ENCODE peak calls at places on chromosomes 16 and 17, in ten cellular contexts. W is neural progenitor cell, P is transverse colon, R is tibial artery, Q is colonic mucosa, U is cardiac muscle cell, A is thoracic aorta, N is sigmoid colon, C is heart right ventricle, D is astrocyte. K is an unnamed sample.

GRCh38 chr16:16151315-16151714 is 72.0 kb downstream of the ABCC6 start:
- DNase-seq in R (no peak), D (peak; percentile 19), U (no peak), P (no peak), W (no peak), C (no peak), A (no peak), N (no peak), Q (no peak), K (no peak)

GRCh38 chr17:45127583-45128300 is 4.6 kb downstream of the PLCD3 start:
- DNase-seq in A (no peak), C (peak; percentile 63), N (peak; percentile 87), R (peak; percentile 67), Q (peak; percentile 93), D (peak; percentile 48), P (peak; percentile 90), W (peak; percentile 51), U (peak; percentile 70), K (peak; percentile 69)

GRCh38 chr16:88769617-88770458 is 15.2 kb downstream of the PIEZO1 start:
- DNase-seq in W (peak; percentile 92), R (no peak), C (no peak), Q (peak; percentile 76), A (no peak), N (no peak), P (peak; percentile 61), D (no peak), U (peak; percentile 84), K (peak; percentile 98)

GRCh38 chr17:2386400-2387085 is 14.3 kb downstream of the MNT start:
- DNase-seq in N (no peak), P (peak; percentile 82), Q (peak; percentile 84), U (no peak), D (no peak), A (no peak), C (no peak), W (no peak), R (no peak), K (no peak)

GRCh38 chr16:2489581-2489980 is 14.7 kb downstream of the TBC1D24 start:
- DNase-seq in C (no peak), D (no peak), N (no peak), Q (no peak), U (no peak), A (no peak), P (no peak), R (no peak), W (no peak), K (no peak)

GRCh38 chr17:74827800-74828199 is 31.9 kb downstream of the GRIN2C start:
- DNase-seq in D (no peak), C (no peak), R (no peak), W (no peak), U (no peak), Q (no peak), A (no peak), N (no peak), P (no peak), K (no peak)

GRCh38 chr16:2388875-2389433 is 40.3 kb upstream of the CCNF start:
- DNase-seq in C (no peak), Q (peak; percentile 17), R (no peak), W (no peak), U (no peak), A (no peak), P (peak; percentile 7), N (no peak), D (peak; percentile 79), K (no peak)

GRCh38 chr16:66798162-66798561 is 3.2 kb downstream of the TERB1 start:
- DNase-seq in D (peak; percentile 6), R (no peak), U (no peak), Q (no peak), W (no peak), A (no peak), N (no peak), C (no peak), P (no peak), K (no peak)

GRCh38 chr17:50426814-50427787 is 1.1 kb downstream of the ACSF2 start:
- DNase-seq in A (no peak), Q (peak; percentile 54), R (peak; percentile 27), P (peak; percentile 54), N (peak; percentile 69), C (peak; percentile 20), U (peak; percentile 76), W (peak; percentile 35), D (no peak), K (peak; percentile 77)

GRCh38 chr17:42288985-42289862 is 926 bp downstream of the STAT5A start:
- DNase-seq in C (no peak), U (no peak), A (no peak), Q (peak; percentile 66), R (no peak), P (peak; percentile 68), N (peak; percentile 75), D (no peak), W (no peak), K (peak; percentile 86)

GRCh38 chr16:75787421-75787820 is 61.1 kb upstream of the CPHXL start:
- DNase-seq in R (no peak), N (no peak), W (no peak), Q (no peak), D (no peak), C (no peak), A (no peak), P (no peak), U (no peak), K (no peak)

GRCh38 chr17:67475161-67475887 is 98.2 kb downstream of the PITPNC1 start:
- DNase-seq in W (peak; percentile 73), U (peak; percentile 58), A (no peak), R (peak; percentile 70), Q (peak; percentile 84), D (peak; percentile 56), N (peak; percentile 82), P (peak; percentile 86), C (peak; percentile 83), K (peak; percentile 68)

GRCh38 chr17:36934144-36934758 is 3.0 kb upstream of the LHX1 start:
- DNase-seq in A (no peak), C (no peak), D (no peak), Q (no peak), P (no peak), R (no peak), N (no peak), U (no peak), W (peak; percentile 60), K (peak; percentile 86)

GRCh38 chr17:12415031-12415430 is 250.7 kb upstream of the MYOCD start:
- DNase-seq in C (no peak), W (no peak), A (no peak), U (no peak), Q (no peak), P (no peak), R (no peak), D (peak; percentile 69), N (no peak), K (peak; percentile 39)

GRCh38 chr17:78127240-78127887 is 1.2 kb downstream of the TMC6 start:
- DNase-seq in U (peak; percentile 78), W (peak; percentile 50), A (no peak), C (peak; percentile 84), P (peak; percentile 75), N (peak; percentile 88), Q (peak; percentile 78), R (no peak), D (no peak), K (peak; percentile 77)

GRCh38 chr17:1227917-1228751 is 42.1 kb upstream of the BHLHA9 start:
- DNase-seq in U (peak; percentile 20), W (peak; percentile 52), R (peak; percentile 71), C (peak; percentile 36), P (peak; percentile 50), A (no peak), Q (peak; percentile 74), D (no peak), N (no peak), K (peak; percentile 85)

GRCh38 chr16:3781421-3781820 is 64.1 kb upstream of the TRAP1 start:
- DNase-seq in W (no peak), N (no peak), D (no peak), U (no peak), Q (no peak), A (no peak), P (no peak), R (no peak), C (no peak), K (no peak)
- H3K36me3 ChIP-seq in W (peaks cover 16% of the 10 kb centered on the region), N (peaks cover 33% of the 10 kb centered on the region), D (peaks cover 35% of the 10 kb centered on the region), U (peaks cover 35% of the 10 kb centered on the region), Q (peaks cover 15% of the 10 kb centered on the region), A (peaks cover 43% of the 10 kb centered on the region), P (peaks cover 46% of the 10 kb centered on the region), R (peaks cover 70% of the 10 kb centered on the region), C (no peaks in the 10 kb centered on the region), K (peaks cover 12% of the 10 kb centered on the region)

DNA sequence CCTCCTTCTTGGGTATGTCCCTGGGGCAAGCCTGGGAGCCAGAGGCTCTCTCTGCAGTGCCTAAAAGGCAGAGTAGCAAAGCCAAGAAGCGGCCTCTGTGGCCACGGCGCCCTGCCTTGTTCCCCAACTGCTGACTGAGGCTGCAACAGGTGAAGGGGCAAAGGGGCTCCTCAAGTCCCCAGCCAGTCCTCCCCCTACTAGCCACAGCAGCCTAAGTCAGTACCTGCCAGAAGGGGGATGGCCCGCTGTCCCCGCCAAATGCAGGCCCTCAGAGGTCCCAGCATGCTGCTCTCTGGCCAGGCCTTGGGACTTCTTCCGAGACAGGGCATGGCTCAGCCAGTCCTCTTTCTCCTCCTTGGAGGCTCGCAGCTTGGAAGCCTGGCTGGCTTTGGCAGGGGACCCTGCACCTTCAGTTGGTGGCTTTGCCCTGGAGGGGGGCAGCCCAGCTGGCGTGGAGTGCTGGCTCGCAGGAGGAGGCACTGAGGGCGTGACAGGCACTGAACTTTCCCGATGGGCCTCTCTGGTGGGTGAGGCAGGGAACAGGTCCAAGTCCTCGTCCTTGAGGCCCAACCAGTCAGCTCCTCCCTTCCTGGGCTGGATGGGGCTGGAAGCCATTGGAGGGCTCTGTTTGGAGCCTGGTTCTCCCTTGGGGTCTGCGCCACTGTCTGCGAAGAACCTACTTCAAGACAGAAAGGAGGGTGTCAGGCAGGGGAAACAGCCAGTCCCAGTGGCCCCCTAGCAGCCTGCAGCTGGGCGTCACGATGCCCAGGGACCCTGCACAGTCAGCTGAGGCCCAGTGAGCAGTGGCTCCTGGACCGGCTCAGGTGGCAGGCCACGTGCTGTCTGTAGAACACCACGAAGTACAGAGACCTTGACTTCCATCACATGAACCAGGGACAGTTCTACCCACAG is 17.6 kb downstream of the FBF1 start:
- DNase-seq in P (peak; percentile 46), D (no peak), A (no peak), R (no peak), W (no peak), Q (no peak), U (no peak), N (no peak), C (no peak), K (peak; percentile 33)
- H3K4me3 ChIP-seq in P (no peak overlapping the region), D (no peak overlapping the region), A (no peak overlapping the region), R (no peak overlapping the region), W (no peak overlapping the region), Q (no peak overlapping the region), U (no peak overlapping the region), N (no peak overlapping the region), C (no peak overlapping the region), K (no peak overlapping the region)

GRCh38 chr17:38585805-38586529 is 19.8 kb downstream of the SRCIN1 start:
- DNase-seq in A (no peak), Q (no peak), C (no peak), N (no peak), D (no peak), R (no peak), U (no peak), P (no peak), W (no peak), K (peak; percentile 52)
- H3K27me3 ChIP-seq in A (peaks cover 3% of the 10 kb centered on the region), Q (peaks cover 9% of the 10 kb centered on the region), C (peaks cover 99% of the 10 kb centered on the region), N (peaks cover 12% of the 10 kb centered on the region), D (peaks cover 34% of the 10 kb centered on the region), R (peaks cover 91% of the 10 kb centered on the region), U (no peaks in the 10 kb centered on the region), P (peaks cover 51% of the 10 kb centered on the region), W (peaks cover 2% of the 10 kb centered on the region), K (peaks cover 7% of the 10 kb centered on the region)

DNA sequence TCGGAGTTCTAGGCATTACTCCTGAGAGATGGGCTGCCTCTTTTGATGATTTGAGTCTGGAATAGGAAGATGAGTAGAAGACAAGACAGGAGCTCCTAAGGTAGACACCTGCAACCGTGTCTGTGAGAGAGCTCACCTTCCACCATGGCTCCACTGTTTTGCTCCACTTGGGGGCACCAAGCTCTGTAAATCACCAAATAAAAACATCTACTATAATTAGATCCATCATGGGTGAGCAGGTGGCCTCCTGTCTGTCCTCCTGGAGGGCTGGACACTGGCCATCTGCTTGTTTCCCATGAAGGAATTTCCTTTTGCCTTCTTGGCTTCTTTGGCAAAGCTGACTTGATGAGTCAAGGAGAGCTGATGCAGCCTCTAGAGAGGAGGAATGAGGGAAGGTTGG is 179.0 kb downstream of the HAPSTR1 start:
- DNase-seq in U (no peak), R (no peak), D (no peak), Q (no peak), C (no peak), W (no peak), A (no peak), P (no peak), N (no peak), K (no peak)
- H3K36me3 ChIP-seq in U (no peaks in the 10 kb centered on the region), R (no peaks in the 10 kb centered on the region), D (no peaks in the 10 kb centered on the region), Q (no peaks in the 10 kb centered on the region), C (no peaks in the 10 kb centered on the region), W (no peaks in the 10 kb centered on the region), A (no peaks in the 10 kb centered on the region), P (no peaks in the 10 kb centered on the region), N (no peaks in the 10 kb centered on the region), K (no peaks in the 10 kb centered on the region)

K was measured in H7.